ENCODE peak calls at places on chromosomes 5 and 9, in six cellular contexts. One of them, this sample, is unnamed.

GRCh38 chr9:12785251-12785880 is 10.5 kb downstream of the LURAP1L start:
- DNase-seq in CD8-positive, alpha-beta T cell: no peak
- DNase-seq in pancreas: peak; percentile 34
- DNase-seq in activated naive CD4-positive, alpha-beta T cell: no peak
- DNase-seq in T-helper 1 cell: no peak
- DNase-seq in neural progenitor cell: no peak
- DNase-seq in this sample: no peak

GRCh38 chr5:181035991-181036815 is 3.9 kb upstream of the BTNL9 start:
- DNase-seq in CD8-positive, alpha-beta T cell: no peak
- DNase-seq in pancreas: no peak
- DNase-seq in activated naive CD4-positive, alpha-beta T cell: no peak
- DNase-seq in T-helper 1 cell: no peak
- DNase-seq in neural progenitor cell: peak; percentile 22
- DNase-seq in this sample: no peak

GRCh38 chr9:97386733-97387503 is 25.0 kb upstream of the TDRD7 start:
- DNase-seq in CD8-positive, alpha-beta T cell: peak; percentile 55
- DNase-seq in pancreas: peak; percentile 77
- DNase-seq in activated naive CD4-positive, alpha-beta T cell: peak; percentile 65
- DNase-seq in T-helper 1 cell: peak; percentile 57
- DNase-seq in neural progenitor cell: peak; percentile 80
- DNase-seq in this sample: peak; percentile 71

GRCh38 chr5:89342106-89342876 is 459.3 kb upstream of the MEF2C start:
- DNase-seq in CD8-positive, alpha-beta T cell: no peak
- DNase-seq in pancreas: no peak
- DNase-seq in activated naive CD4-positive, alpha-beta T cell: no peak
- DNase-seq in T-helper 1 cell: no peak
- DNase-seq in neural progenitor cell: no peak
- DNase-seq in this sample: no peak

GRCh38 chr5:65066385-65066784 is 297.7 kb downstream of the CWC27 start:
- DNase-seq in CD8-positive, alpha-beta T cell: no peak
- DNase-seq in pancreas: no peak
- DNase-seq in activated naive CD4-positive, alpha-beta T cell: no peak
- DNase-seq in T-helper 1 cell: no peak
- DNase-seq in neural progenitor cell: peak; percentile 24
- DNase-seq in this sample: no peak

GRCh38 chr5:62534461-62535236 is 44.0 kb upstream of the LRRC70 start:
- DNase-seq in CD8-positive, alpha-beta T cell: no peak
- DNase-seq in pancreas: no peak
- DNase-seq in activated naive CD4-positive, alpha-beta T cell: no peak
- DNase-seq in T-helper 1 cell: no peak
- DNase-seq in neural progenitor cell: no peak
- DNase-seq in this sample: no peak

GRCh38 chr5:89900346-89900745 is 509.2 kb downstream of the CETN3 start:
- DNase-seq in CD8-positive, alpha-beta T cell: no peak
- DNase-seq in pancreas: no peak
- DNase-seq in activated naive CD4-positive, alpha-beta T cell: no peak
- DNase-seq in T-helper 1 cell: no peak
- DNase-seq in neural progenitor cell: no peak
- DNase-seq in this sample: no peak

GRCh38 chr5:81687292-81687691 is 63.6 kb downstream of the SSBP2 start:
- DNase-seq in CD8-positive, alpha-beta T cell: no peak
- DNase-seq in pancreas: no peak
- DNase-seq in activated naive CD4-positive, alpha-beta T cell: no peak
- DNase-seq in T-helper 1 cell: no peak
- DNase-seq in neural progenitor cell: no peak
- DNase-seq in this sample: no peak

GRCh38 chr5:153699035-153699434 is 208.6 kb downstream of the GRIA1 start:
- DNase-seq in CD8-positive, alpha-beta T cell: no peak
- DNase-seq in pancreas: no peak
- DNase-seq in activated naive CD4-positive, alpha-beta T cell: no peak
- DNase-seq in T-helper 1 cell: no peak
- DNase-seq in neural progenitor cell: no peak
- DNase-seq in this sample: no peak

GRCh38 chr9:17422994-17423680 is 155.7 kb upstream of the SH3GL2 start:
- DNase-seq in CD8-positive, alpha-beta T cell: no peak
- DNase-seq in pancreas: no peak
- DNase-seq in activated naive CD4-positive, alpha-beta T cell: no peak
- DNase-seq in T-helper 1 cell: no peak
- DNase-seq in neural progenitor cell: no peak
- DNase-seq in this sample: no peak

GRCh38 chr5:157312492-157312891 is 46.6 kb downstream of the CYFIP2 start:
- DNase-seq in CD8-positive, alpha-beta T cell: peak; percentile 66
- DNase-seq in pancreas: peak; percentile 28
- DNase-seq in activated naive CD4-positive, alpha-beta T cell: peak; percentile 38
- DNase-seq in T-helper 1 cell: peak; percentile 46
- DNase-seq in neural progenitor cell: peak; percentile 60
- DNase-seq in this sample: peak; percentile 36

GRCh38 chr9:28270156-28270555 is 696.9 kb upstream of the C9orf72 start:
- DNase-seq in CD8-positive, alpha-beta T cell: no peak
- DNase-seq in pancreas: no peak
- DNase-seq in activated naive CD4-positive, alpha-beta T cell: no peak
- DNase-seq in T-helper 1 cell: no peak
- DNase-seq in neural progenitor cell: no peak
- DNase-seq in this sample: no peak